ENCODE peak calls at places on chromosome 19, in six cellular contexts. D is K562, R is keratinocyte, C is neural progenitor cell, P is endothelial cell of umbilical vein, U is fibroblast of lung. O is an unnamed sample.
A peak's percentile ranks its signal among the peaks of the same experiment; 100 is the strongest.

GRCh38 chr19:47389150-47389556 is 30.2 kb downstream of the MEIS3 start:
- DNase-seq in D (no peak), R (no peak), C (no peak), P (no peak), U (no peak), O (no peak)

GRCh38 chr19:36225219-36225892 is 10.4 kb downstream of the ZNF146 start:
- DNase-seq in D (no peak), R (no peak), C (no peak), P (peak; percentile 72), U (peak; percentile 72), O (no peak)

GRCh38 chr19:36891768-36892357 is 24.2 kb downstream of the ZNF829 start:
- DNase-seq in D (no peak), R (no peak), C (no peak), P (no peak), U (no peak), O (no peak)

GRCh38 chr19:2428027-2428690 is 773 bp upstream of the TIMM13 start:
- DNase-seq in D (no peak), R (no peak), C (peak; percentile 76), P (no peak), U (no peak), O (peak; percentile 82)

GRCh38 chr19:13917888-13918406 is 11.9 kb downstream of the CC2D1A start:
- DNase-seq in D (no peak), R (no peak), C (no peak), P (no peak), U (no peak), O (no peak)

GRCh38 chr19:40411958-40412499 is 1.1 kb downstream of the PRX start:
- DNase-seq in D (peak; percentile 52), R (no peak), C (no peak), P (no peak), U (no peak), O (peak; percentile 55)

GRCh38 chr19:19873381-19873780 is 7.7 kb downstream of the ZNF253 start:
- DNase-seq in D (no peak), R (no peak), C (no peak), P (no peak), U (no peak), O (no peak)

GRCh38 chr19:51194527-51195315 is 30.2 kb upstream of the CD33 start:
- DNase-seq in D (no peak), R (peak; percentile 1), C (no peak), P (no peak), U (no peak), O (no peak)

GRCh38 chr19:45231891-45232290 is 13.3 kb downstream of the EXOC3L2 start:
- DNase-seq in D (no peak), R (peak; percentile 90), C (no peak), P (no peak), U (no peak), O (no peak)

GRCh38 chr19:1424182-1424955 is 13.8 kb upstream of the RPS15 start:
- DNase-seq in D (no peak), R (no peak), C (no peak), P (no peak), U (no peak), O (no peak)

GRCh38 chr19:4371209-4371897 is 28.0 kb downstream of the MPND start:
- DNase-seq in D (no peak), R (no peak), C (no peak), P (no peak), U (no peak), O (peak; percentile 30)

GRCh38 chr19:8476524-8476923 is 25.9 kb downstream of the PRAM1 start:
- DNase-seq in D (no peak), R (no peak), C (no peak), P (no peak), U (no peak), O (no peak)

GRCh38 chr19:8478605-8479004 is 23.8 kb downstream of the PRAM1 start:
- DNase-seq in D (no peak), R (no peak), C (no peak), P (no peak), U (no peak), O (no peak)

GRCh38 chr19:8473652-8474476 is 28.6 kb downstream of the PRAM1 start:
- DNase-seq in D (no peak), R (no peak), C (no peak), P (no peak), U (no peak), O (no peak)

GRCh38 chr19:8477889-8478288 is 24.6 kb downstream of the PRAM1 start:
- DNase-seq in D (no peak), R (no peak), C (no peak), P (no peak), U (no peak), O (no peak)

DNA sequence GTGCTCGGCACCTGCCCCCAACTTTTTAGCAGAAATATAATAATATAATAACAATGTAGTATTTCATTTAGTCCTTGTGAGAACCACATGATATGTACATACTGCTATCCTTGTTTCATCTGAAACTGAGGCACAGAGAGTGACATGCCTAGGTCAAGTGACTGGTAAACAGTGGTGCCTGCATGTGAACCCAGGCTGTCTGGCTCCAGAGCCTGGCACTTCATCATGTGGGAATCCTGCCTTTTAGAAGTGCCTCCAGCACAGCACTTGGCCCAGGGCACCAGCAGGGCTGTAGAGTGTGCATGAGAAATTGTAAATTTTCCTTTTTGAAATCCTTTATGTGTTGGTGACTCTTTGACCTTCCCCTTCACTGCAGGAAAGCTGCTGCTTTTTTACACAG is 27.4 kb downstream of the PRAM1 start:
- DNase-seq in D (no peak), R (no peak), C (no peak), P (no peak), U (no peak), O (no peak)
- H3K9ac ChIP-seq in D (no peak overlapping the region), R (no peak overlapping the region), C (no peak overlapping the region), P (no peak overlapping the region), U (no peak overlapping the region), O (no peak overlapping the region)

GRCh38 chr19:17268754-17269153 is 1.5 kb downstream of the BABAM1 start:
- DNase-seq in D (no peak), R (no peak), C (no peak), P (no peak), U (no peak), O (no peak)
- H3K27ac ChIP-seq in D (peak overlapping the region; percentile 82), R (no peak overlapping the region), C (no peak overlapping the region), P (no peak overlapping the region), U (no peak overlapping the region), O (no peak overlapping the region)

GRCh38 chr19:22517496-22518411 is 95.6 kb upstream of the ZNF98 start:
- DNase-seq in D (no peak), R (no peak), C (no peak), P (no peak), U (no peak), O (no peak)
- H3K9ac ChIP-seq in D (no peak overlapping the region), R (no peak overlapping the region), C (no peak overlapping the region), P (no peak overlapping the region), U (no peak overlapping the region), O (no peak overlapping the region)

GRCh38 chr19:31170046-31170445 is 179.2 kb downstream of the TSHZ3 start:
- DNase-seq in D (no peak), R (no peak), C (no peak), P (no peak), U (no peak), O (peak; percentile 26)
- H3K27ac ChIP-seq in D (no peak overlapping the region), R (no peak overlapping the region), C (no peak overlapping the region), P (no peak overlapping the region), U (no peak overlapping the region), O (no peak overlapping the region)

O was measured in endodermal cell.